ENCODE peak calls at places on chromosomes 13 and 19, in six cellular contexts. One of them, this sample, is unnamed.

GRCh38 chr13:30617315-30618185 is at the start of gene USPL1:
- DNase-seq in H9: peak; percentile 98
- DNase-seq in osteocyte: peak; percentile 99
- DNase-seq in epithelial cell of esophagus: peak; percentile 100
- DNase-seq in stimulated activated naive CD8-positive, alpha-beta T cell treated with anti-CD3 and anti-CD28 coated beads, Interleukin-15, Interleukin-2, amounts not matched to agents 100 U/mL and 50 U/mL, for 24 hours: peak; percentile 99
- DNase-seq in activated CD4-positive, alpha-beta T cell treated with anti-CD3 and anti-CD28 coated beads, Interleukin-2, amount 50 U/mL, for 48 hours: peak; percentile 98
- DNase-seq in this sample: peak; percentile 96

GRCh38 chr13:34654203-34654602 is 287.9 kb upstream of the NBEA start:
- DNase-seq in epithelial cell of esophagus: no peak
- DNase-seq in osteocyte: no peak
- DNase-seq in activated CD4-positive, alpha-beta T cell treated with anti-CD3 and anti-CD28 coated beads, Interleukin-2, amount 50 U/mL, for 48 hours: no peak
- DNase-seq in stimulated activated naive CD8-positive, alpha-beta T cell treated with anti-CD3 and anti-CD28 coated beads, Interleukin-15, Interleukin-2, amounts not matched to agents 100 U/mL and 50 U/mL, for 24 hours: no peak
- DNase-seq in H9: no peak
- DNase-seq in this sample: no peak

GRCh38 chr13:109790951-109791605 is 4.7 kb upstream of the IRS2 start:
- DNase-seq in activated CD4-positive, alpha-beta T cell treated with anti-CD3 and anti-CD28 coated beads, Interleukin-2, amount 50 U/mL, for 48 hours: no peak
- DNase-seq in epithelial cell of esophagus: peak; percentile 48
- DNase-seq in osteocyte: no peak
- DNase-seq in H9: peak; percentile 40
- DNase-seq in stimulated activated naive CD8-positive, alpha-beta T cell treated with anti-CD3 and anti-CD28 coated beads, Interleukin-15, Interleukin-2, amounts not matched to agents 100 U/mL and 50 U/mL, for 24 hours: no peak
- DNase-seq in this sample: peak; percentile 57

GRCh38 chr19:30066781-30067759 is 125.0 kb downstream of the URI1 start:
- DNase-seq in H9: peak; percentile 11
- DNase-seq in stimulated activated naive CD8-positive, alpha-beta T cell treated with anti-CD3 and anti-CD28 coated beads, Interleukin-15, Interleukin-2, amounts not matched to agents 100 U/mL and 50 U/mL, for 24 hours: no peak
- DNase-seq in activated CD4-positive, alpha-beta T cell treated with anti-CD3 and anti-CD28 coated beads, Interleukin-2, amount 50 U/mL, for 48 hours: no peak
- DNase-seq in osteocyte: peak; percentile 71
- DNase-seq in epithelial cell of esophagus: no peak
- DNase-seq in this sample: no peak

GRCh38 chr19:10430505-10431253 is 10.3 kb downstream of the PDE4A start:
- DNase-seq in stimulated activated naive CD8-positive, alpha-beta T cell treated with anti-CD3 and anti-CD28 coated beads, Interleukin-15, Interleukin-2, amounts not matched to agents 100 U/mL and 50 U/mL, for 24 hours: peak; percentile 30
- DNase-seq in osteocyte: no peak
- DNase-seq in activated CD4-positive, alpha-beta T cell treated with anti-CD3 and anti-CD28 coated beads, Interleukin-2, amount 50 U/mL, for 48 hours: no peak
- DNase-seq in epithelial cell of esophagus: no peak
- DNase-seq in H9: no peak
- DNase-seq in this sample: no peak

GRCh38 chr19:38515906-38516305 is 82.4 kb downstream of the RYR1 start:
- DNase-seq in H9: no peak
- DNase-seq in osteocyte: no peak
- DNase-seq in epithelial cell of esophagus: no peak
- DNase-seq in activated CD4-positive, alpha-beta T cell treated with anti-CD3 and anti-CD28 coated beads, Interleukin-2, amount 50 U/mL, for 48 hours: no peak
- DNase-seq in stimulated activated naive CD8-positive, alpha-beta T cell treated with anti-CD3 and anti-CD28 coated beads, Interleukin-15, Interleukin-2, amounts not matched to agents 100 U/mL and 50 U/mL, for 24 hours: no peak
- DNase-seq in this sample: no peak

GRCh38 chr13:43780666-43781065 is 6.1 kb downstream of the ENOX1 start:
- DNase-seq in activated CD4-positive, alpha-beta T cell treated with anti-CD3 and anti-CD28 coated beads, Interleukin-2, amount 50 U/mL, for 48 hours: no peak
- DNase-seq in stimulated activated naive CD8-positive, alpha-beta T cell treated with anti-CD3 and anti-CD28 coated beads, Interleukin-15, Interleukin-2, amounts not matched to agents 100 U/mL and 50 U/mL, for 24 hours: no peak
- DNase-seq in osteocyte: no peak
- DNase-seq in H9: no peak
- DNase-seq in epithelial cell of esophagus: no peak
- DNase-seq in this sample: no peak

GRCh38 chr13:95497307-95497943 is 55.1 kb upstream of the CLDN10 start:
- DNase-seq in osteocyte: no peak
- DNase-seq in epithelial cell of esophagus: no peak
- DNase-seq in stimulated activated naive CD8-positive, alpha-beta T cell treated with anti-CD3 and anti-CD28 coated beads, Interleukin-15, Interleukin-2, amounts not matched to agents 100 U/mL and 50 U/mL, for 24 hours: no peak
- DNase-seq in activated CD4-positive, alpha-beta T cell treated with anti-CD3 and anti-CD28 coated beads, Interleukin-2, amount 50 U/mL, for 48 hours: no peak
- DNase-seq in H9: no peak
- DNase-seq in this sample: peak; percentile 19

GRCh38 chr19:11693505-11694499 is 44.9 kb downstream of the ZNF823 start:
- DNase-seq in H9: peak; percentile 75
- DNase-seq in activated CD4-positive, alpha-beta T cell treated with anti-CD3 and anti-CD28 coated beads, Interleukin-2, amount 50 U/mL, for 48 hours: no peak
- DNase-seq in stimulated activated naive CD8-positive, alpha-beta T cell treated with anti-CD3 and anti-CD28 coated beads, Interleukin-15, Interleukin-2, amounts not matched to agents 100 U/mL and 50 U/mL, for 24 hours: no peak
- DNase-seq in epithelial cell of esophagus: peak; percentile 66
- DNase-seq in osteocyte: no peak
- DNase-seq in this sample: peak; percentile 44

GRCh38 chr19:30450945-30451344 is 78.8 kb downstream of the ZNF536 start:
- DNase-seq in activated CD4-positive, alpha-beta T cell treated with anti-CD3 and anti-CD28 coated beads, Interleukin-2, amount 50 U/mL, for 48 hours: no peak
- DNase-seq in stimulated activated naive CD8-positive, alpha-beta T cell treated with anti-CD3 and anti-CD28 coated beads, Interleukin-15, Interleukin-2, amounts not matched to agents 100 U/mL and 50 U/mL, for 24 hours: no peak
- DNase-seq in osteocyte: no peak
- DNase-seq in H9: no peak
- DNase-seq in epithelial cell of esophagus: no peak
- DNase-seq in this sample: peak; percentile 44

GRCh38 chr13:51879133-51879532 is 17.4 kb downstream of the CCDC70 start:
- DNase-seq in stimulated activated naive CD8-positive, alpha-beta T cell treated with anti-CD3 and anti-CD28 coated beads, Interleukin-15, Interleukin-2, amounts not matched to agents 100 U/mL and 50 U/mL, for 24 hours: no peak
- DNase-seq in H9: no peak
- DNase-seq in activated CD4-positive, alpha-beta T cell treated with anti-CD3 and anti-CD28 coated beads, Interleukin-2, amount 50 U/mL, for 48 hours: no peak
- DNase-seq in osteocyte: no peak
- DNase-seq in epithelial cell of esophagus: no peak
- DNase-seq in this sample: no peak

GRCh38 chr19:10593148-10593547 is 6.0 kb upstream of the AP1M2 start:
- DNase-seq in osteocyte: no peak
- DNase-seq in H9: no peak
- DNase-seq in stimulated activated naive CD8-positive, alpha-beta T cell treated with anti-CD3 and anti-CD28 coated beads, Interleukin-15, Interleukin-2, amounts not matched to agents 100 U/mL and 50 U/mL, for 24 hours: no peak
- DNase-seq in epithelial cell of esophagus: no peak
- DNase-seq in activated CD4-positive, alpha-beta T cell treated with anti-CD3 and anti-CD28 coated beads, Interleukin-2, amount 50 U/mL, for 48 hours: no peak
- DNase-seq in this sample: no peak

GRCh38 chr13:110715395-110716234 is 2.1 kb downstream of the ING1 start:
- DNase-seq in activated CD4-positive, alpha-beta T cell treated with anti-CD3 and anti-CD28 coated beads, Interleukin-2, amount 50 U/mL, for 48 hours: peak; percentile 92
- DNase-seq in epithelial cell of esophagus: peak; percentile 100
- DNase-seq in H9: peak; percentile 99
- DNase-seq in stimulated activated naive CD8-positive, alpha-beta T cell treated with anti-CD3 and anti-CD28 coated beads, Interleukin-15, Interleukin-2, amounts not matched to agents 100 U/mL and 50 U/mL, for 24 hours: peak; percentile 95
- DNase-seq in osteocyte: peak; percentile 99
- DNase-seq in this sample: peak; percentile 100

GRCh38 chr19:6738726-6739389 is 622 bp upstream of the TRIP10 start:
- DNase-seq in H9: no peak
- DNase-seq in epithelial cell of esophagus: peak; percentile 34
- DNase-seq in osteocyte: no peak
- DNase-seq in stimulated activated naive CD8-positive, alpha-beta T cell treated with anti-CD3 and anti-CD28 coated beads, Interleukin-15, Interleukin-2, amounts not matched to agents 100 U/mL and 50 U/mL, for 24 hours: peak; percentile 39
- DNase-seq in activated CD4-positive, alpha-beta T cell treated with anti-CD3 and anti-CD28 coated beads, Interleukin-2, amount 50 U/mL, for 48 hours: peak; percentile 37
- DNase-seq in this sample: no peak